ENCODE peak calls at places on chromosomes 1 and 21, in eight cellular contexts. H, D, G, L, S, T, I and M are unnamed samples.

GRCh38 chr1:183198463-183198862 is 12.4 kb downstream of the LAMC2 start:
- DNase-seq in H (peak), D (peak), G (peak), L (no peak), S (no peak), T (no peak), I (no peak), M (no peak)

GRCh38 chr1:20194770-20195463 is 8.6 kb upstream of the PLA2G2C start:
- DNase-seq in H (peak), D (peak), G (no peak), L (peak), S (no peak), T (peak), I (peak), M (peak)

GRCh38 chr1:53126495-53126894 is 15.9 kb downstream of the SLC1A7 start:
- DNase-seq in H (no peak), D (no peak), G (no peak), L (no peak), S (no peak), T (no peak), I (no peak), M (no peak)

GRCh38 chr21:35478096-35479080 is 429.3 kb upstream of the RUNX1 start:
- DNase-seq in H (no peak), D (peak), G (no peak), L (no peak), S (no peak), T (peak), I (no peak), M (no peak)

GRCh38 chr1:7341145-7341900 is 429.8 kb upstream of the VAMP3 start:
- DNase-seq in H (no peak), D (peak), G (no peak), L (no peak), S (peak), T (no peak), I (no peak), M (no peak)

GRCh38 chr1:91948501-91949355 is 473 bp upstream of the BRDT start:
- DNase-seq in H (no peak), D (no peak), G (no peak), L (peak), S (no peak), T (no peak), I (peak), M (no peak)

GRCh38 chr1:160628799-160629263 is 18.0 kb downstream of the SLAMF1 start:
- DNase-seq in H (no peak), D (no peak), G (no peak), L (no peak), S (no peak), T (no peak), I (no peak), M (no peak)

GRCh38 chr1:56788102-56788501 is 31.1 kb downstream of the FYB2 start:
- DNase-seq in H (no peak), D (no peak), G (no peak), L (no peak), S (peak), T (no peak), I (no peak), M (peak)

GRCh38 chr1:219027161-219027673 is 146.5 kb upstream of the LYPLAL1 start:
- DNase-seq in H (peak), D (no peak), G (no peak), L (no peak), S (no peak), T (no peak), I (no peak), M (no peak)

GRCh38 chr1:99801584-99801983 is 35.1 kb upstream of the FRRS1 start:
- DNase-seq in H (no peak), D (no peak), G (no peak), L (no peak), S (no peak), T (no peak), I (no peak), M (no peak)

GRCh38 chr1:40155910-40156309 is 5.3 kb upstream of the RLF start:
- DNase-seq in H (no peak), D (no peak), G (no peak), L (no peak), S (no peak), T (no peak), I (no peak), M (peak)

GRCh38 chr1:8903908-8904650 is 25.6 kb upstream of the ENO1 start:
- DNase-seq in H (peak), D (peak), G (peak), L (no peak), S (no peak), T (peak), I (no peak), M (peak)

GRCh38 chr1:94553323-94553730 is 11.8 kb upstream of the F3 start:
- DNase-seq in H (no peak), D (peak), G (no peak), L (no peak), S (no peak), T (no peak), I (no peak), M (no peak)

GRCh38 chr21:44764319-44765230 is 37.0 kb downstream of the UBE2G2 start:
- DNase-seq in H (no peak), D (no peak), G (no peak), L (no peak), S (no peak), T (no peak), I (no peak), M (no peak)

GRCh38 chr1:19504796-19505693 is 19.7 kb upstream of the CAPZB start:
- DNase-seq in H (peak), D (peak), G (no peak), L (no peak), S (no peak), T (peak), I (no peak), M (no peak)

GRCh38 chr1:180040034-180040433 is 85.4 kb downstream of the CEP350 start:
- DNase-seq in H (peak), D (peak), G (no peak), L (no peak), S (no peak), T (no peak), I (no peak), M (no peak)

GRCh38 chr1:209411491-209411929 is 172.0 kb upstream of the CAMK1G start:
- DNase-seq in H (no peak), D (peak), G (no peak), L (no peak), S (peak), T (no peak), I (no peak), M (peak)

GRCh38 chr1:193355654-193356053 is 169.2 kb upstream of the B3GALT2 start:
- DNase-seq in H (no peak), D (peak), G (no peak), L (no peak), S (no peak), T (no peak), I (no peak), M (no peak)

GRCh38 chr1:184228558-184228957 is 158.3 kb upstream of the C1orf21 start:
- DNase-seq in H (no peak), D (peak), G (no peak), L (no peak), S (no peak), T (no peak), I (no peak), M (no peak)

GRCh38 chr1:47805826-47806450 is 191.2 kb downstream of the TRABD2B start:
- DNase-seq in H (no peak), D (no peak), G (no peak), L (no peak), S (peak), T (no peak), I (no peak), M (no peak)

GRCh38 chr1:32887623-32888022 is 1.3 kb downstream of the HPCA start:
- DNase-seq in H (no peak), D (no peak), G (no peak), L (no peak), S (no peak), T (no peak), I (no peak), M (no peak)

GRCh38 chr1:87814573-87814972 is 485.9 kb downstream of the LMO4 start:
- DNase-seq in H (no peak), D (no peak), G (no peak), L (no peak), S (no peak), T (no peak), I (no peak), M (no peak)

GRCh38 chr1:226602186-226603029 is 53.8 kb downstream of the STUM start:
- DNase-seq in H (peak), D (peak), G (no peak), L (no peak), S (no peak), T (peak), I (no peak), M (no peak)

GRCh38 chr1:85611856-85612255 is 31.3 kb downstream of the CCN1 start:
- DNase-seq in H (peak), D (peak), G (peak), L (no peak), S (no peak), T (peak), I (no peak), M (peak)

GRCh38 chr1:156461141-156461540 is 39.4 kb downstream of the MEF2D start:
- DNase-seq in H (no peak), D (no peak), G (no peak), L (no peak), S (no peak), T (no peak), I (no peak), M (no peak)

GRCh38 chr1:44436401-44437394 is 31.6 kb downstream of the RNF220 start:
- DNase-seq in H (no peak), D (no peak), G (no peak), L (no peak), S (no peak), T (no peak), I (no peak), M (no peak)